ENCODE peak calls at places on chromosomes 2 and 18, in four cellular contexts. One of them, this sample, is unnamed. For H3K36me3 and H3K4me1, the result is how much of the 10 kb centered on the place peaks cover.

GRCh38 chr2:100320547-100321180 is 1.6 kb downstream of the LONRF2 start:
- DNase-seq in right lobe of liver: no peak
- DNase-seq in CD8-positive, alpha-beta T cell: no peak
- DNase-seq in fibroblast of lung: no peak
- DNase-seq in this sample: no peak

GRCh38 chr2:26477126-26477910 is 606 bp downstream of the OTOF start:
- DNase-seq in right lobe of liver: no peak
- DNase-seq in CD8-positive, alpha-beta T cell: no peak
- DNase-seq in fibroblast of lung: no peak
- DNase-seq in this sample: no peak

GRCh38 chr18:65725421-65726050 is 25.3 kb upstream of the CDH7 start:
- DNase-seq in right lobe of liver: no peak
- DNase-seq in CD8-positive, alpha-beta T cell: no peak
- DNase-seq in fibroblast of lung: no peak
- DNase-seq in this sample: peak

GRCh38 chr18:11042247-11042646 is 107.1 kb downstream of the PIEZO2 start:
- DNase-seq in right lobe of liver: no peak
- DNase-seq in CD8-positive, alpha-beta T cell: no peak
- DNase-seq in fibroblast of lung: peak
- DNase-seq in this sample: no peak

GRCh38 chr2:146874260-146874658 is 970.6 kb upstream of the ACVR2A start:
- DNase-seq in right lobe of liver: no peak
- DNase-seq in CD8-positive, alpha-beta T cell: no peak
- DNase-seq in fibroblast of lung: peak
- DNase-seq in this sample: no peak

GRCh38 chr2:162111958-162112850 is 38.2 kb upstream of the DPP4 start:
- DNase-seq in right lobe of liver: no peak
- DNase-seq in CD8-positive, alpha-beta T cell: no peak
- DNase-seq in fibroblast of lung: no peak
- DNase-seq in this sample: no peak

GRCh38 chr2:121008978-121009377 is 273.3 kb downstream of the GLI2 start:
- DNase-seq in right lobe of liver: no peak
- DNase-seq in CD8-positive, alpha-beta T cell: no peak
- DNase-seq in fibroblast of lung: no peak
- DNase-seq in this sample: no peak

GRCh38 chr2:226440119-226440917 is 359.3 kb downstream of the IRS1 start:
- DNase-seq in right lobe of liver: no peak
- DNase-seq in CD8-positive, alpha-beta T cell: no peak
- DNase-seq in fibroblast of lung: peak
- DNase-seq in this sample: no peak

GRCh38 chr2:14773696-14774095 is 141.2 kb downstream of the LRATD1 start:
- DNase-seq in right lobe of liver: no peak
- DNase-seq in CD8-positive, alpha-beta T cell: no peak
- DNase-seq in fibroblast of lung: peak
- DNase-seq in this sample: no peak

GRCh38 chr2:86068098-86069047 is 37.3 kb downstream of the POLR1A start:
- DNase-seq in right lobe of liver: no peak
- DNase-seq in CD8-positive, alpha-beta T cell: peak
- DNase-seq in fibroblast of lung: peak
- DNase-seq in this sample: no peak

GRCh38 chr2:106956416-106956815 is 70.4 kb upstream of the ST6GAL2 start:
- DNase-seq in right lobe of liver: no peak
- DNase-seq in CD8-positive, alpha-beta T cell: no peak
- DNase-seq in fibroblast of lung: peak
- DNase-seq in this sample: no peak

GRCh38 chr18:61639886-61640285 is 252.9 kb downstream of the RNF152 start:
- DNase-seq in right lobe of liver: no peak
- DNase-seq in CD8-positive, alpha-beta T cell: no peak
- DNase-seq in fibroblast of lung: no peak
- DNase-seq in this sample: no peak

GRCh38 chr2:55581875-55582547 is 35.4 kb downstream of the PPP4R3B start:
- DNase-seq in right lobe of liver: no peak
- DNase-seq in CD8-positive, alpha-beta T cell: no peak
- DNase-seq in fibroblast of lung: peak
- DNase-seq in this sample: no peak

GRCh38 chr2:78644849-78645248 is 380.7 kb upstream of the REG3G start:
- DNase-seq in right lobe of liver: no peak
- DNase-seq in CD8-positive, alpha-beta T cell: no peak
- DNase-seq in fibroblast of lung: no peak
- DNase-seq in this sample: no peak

GRCh38 chr2:30276455-30276911 is 45.1 kb downstream of the LBH start:
- DNase-seq in right lobe of liver: no peak
- DNase-seq in CD8-positive, alpha-beta T cell: no peak
- DNase-seq in fibroblast of lung: no peak
- DNase-seq in this sample: no peak

GRCh38 chr18:12699747-12700146 is 2.8 kb downstream of the CEP76 start:
- DNase-seq in right lobe of liver: no peak
- DNase-seq in CD8-positive, alpha-beta T cell: no peak
- DNase-seq in fibroblast of lung: no peak
- DNase-seq in this sample: no peak

GRCh38 chr18:12691021-12691420 is 11.5 kb downstream of the CEP76 start:
- DNase-seq in right lobe of liver: no peak
- DNase-seq in CD8-positive, alpha-beta T cell: no peak
- DNase-seq in fibroblast of lung: no peak
- DNase-seq in this sample: no peak

GRCh38 chr18:12689256-12689655 is 13.3 kb downstream of the CEP76 start:
- DNase-seq in right lobe of liver: no peak
- DNase-seq in CD8-positive, alpha-beta T cell: no peak
- DNase-seq in fibroblast of lung: no peak
- DNase-seq in this sample: no peak

GRCh38 chr18:12692206-12692605 is 10.3 kb downstream of the CEP76 start:
- DNase-seq in right lobe of liver: no peak
- DNase-seq in CD8-positive, alpha-beta T cell: no peak
- DNase-seq in fibroblast of lung: no peak
- DNase-seq in this sample: no peak

GRCh38 chr18:12694032-12694431 is 8.5 kb downstream of the CEP76 start:
- DNase-seq in right lobe of liver: no peak
- DNase-seq in CD8-positive, alpha-beta T cell: no peak
- DNase-seq in fibroblast of lung: peak
- DNase-seq in this sample: peak
- H3K36me3 ChIP-seq in right lobe of liver: under half
- H3K36me3 ChIP-seq in CD8-positive, alpha-beta T cell: under half
- H3K36me3 ChIP-seq in fibroblast of lung: under half
- H3K36me3 ChIP-seq in this sample: under half

GRCh38 chr2:231718799-231719198 is 10.5 kb downstream of the PTMA start:
- DNase-seq in right lobe of liver: no peak
- DNase-seq in CD8-positive, alpha-beta T cell: no peak
- DNase-seq in fibroblast of lung: no peak
- DNase-seq in this sample: no peak
- H3K4me1 ChIP-seq in right lobe of liver: under half
- H3K4me1 ChIP-seq in CD8-positive, alpha-beta T cell: under half
- H3K4me1 ChIP-seq in fibroblast of lung: under half
- H3K4me1 ChIP-seq in this sample: under half

GRCh38 chr2:191178806-191179514 is 28.2 kb upstream of the STAT4 start:
- DNase-seq in right lobe of liver: peak
- DNase-seq in CD8-positive, alpha-beta T cell: no peak
- DNase-seq in fibroblast of lung: no peak
- DNase-seq in this sample: no peak
- H3K36me3 ChIP-seq in right lobe of liver: under half
- H3K36me3 ChIP-seq in CD8-positive, alpha-beta T cell: under half
- H3K36me3 ChIP-seq in fibroblast of lung: under half
- H3K36me3 ChIP-seq in this sample: under half

GRCh38 chr2:202944403-202944802 is 32.3 kb downstream of the CARF start:
- DNase-seq in right lobe of liver: no peak
- DNase-seq in CD8-positive, alpha-beta T cell: no peak
- DNase-seq in fibroblast of lung: peak
- DNase-seq in this sample: no peak
- H3K4me1 ChIP-seq in right lobe of liver: under half
- H3K4me1 ChIP-seq in CD8-positive, alpha-beta T cell: under half
- H3K4me1 ChIP-seq in fibroblast of lung: under half
- H3K4me1 ChIP-seq in this sample: under half

DNA sequence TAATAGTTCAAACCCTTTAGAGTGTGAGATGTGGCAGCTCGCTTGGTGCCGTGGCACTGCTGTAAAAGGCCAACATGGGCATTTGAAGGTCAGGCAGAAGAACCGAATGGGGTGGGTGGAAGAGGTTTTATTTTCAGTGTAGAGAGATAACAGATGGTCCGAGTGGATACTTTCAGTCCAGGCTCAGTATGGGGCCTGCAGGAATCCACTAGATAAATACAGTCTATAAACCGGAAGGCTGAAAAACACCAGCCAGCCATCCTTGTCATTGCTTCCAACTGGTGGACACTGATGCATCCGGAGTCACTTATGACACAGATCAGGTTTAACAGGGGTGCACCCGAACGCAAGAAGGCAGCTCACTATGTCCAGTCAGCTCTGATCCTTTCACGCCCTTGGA is 55.7 kb upstream of the AMMECR1L start:
- DNase-seq in right lobe of liver: no peak
- DNase-seq in CD8-positive, alpha-beta T cell: no peak
- DNase-seq in fibroblast of lung: no peak
- DNase-seq in this sample: no peak
- H3K36me3 ChIP-seq in right lobe of liver: under half
- H3K36me3 ChIP-seq in CD8-positive, alpha-beta T cell: under half
- H3K36me3 ChIP-seq in fibroblast of lung: under half
- H3K36me3 ChIP-seq in this sample: under half

GRCh38 chr2:38407111-38407682 is 30.1 kb upstream of the ATL2 start:
- DNase-seq in right lobe of liver: peak
- DNase-seq in CD8-positive, alpha-beta T cell: no peak
- DNase-seq in fibroblast of lung: no peak
- DNase-seq in this sample: no peak

GRCh38 chr2:38409904-38410167 is 32.8 kb upstream of the ATL2 start:
- DNase-seq in right lobe of liver: no peak
- DNase-seq in CD8-positive, alpha-beta T cell: no peak
- DNase-seq in fibroblast of lung: no peak
- DNase-seq in this sample: no peak

GRCh38 chr2:38405917-38406596 is 29.0 kb upstream of the ATL2 start:
- DNase-seq in right lobe of liver: no peak
- DNase-seq in CD8-positive, alpha-beta T cell: no peak
- DNase-seq in fibroblast of lung: no peak
- DNase-seq in this sample: no peak

GRCh38 chr2:38406597-38407110 is 29.6 kb upstream of the ATL2 start:
- DNase-seq in right lobe of liver: peak
- DNase-seq in CD8-positive, alpha-beta T cell: no peak
- DNase-seq in fibroblast of lung: no peak
- DNase-seq in this sample: no peak

DNA sequence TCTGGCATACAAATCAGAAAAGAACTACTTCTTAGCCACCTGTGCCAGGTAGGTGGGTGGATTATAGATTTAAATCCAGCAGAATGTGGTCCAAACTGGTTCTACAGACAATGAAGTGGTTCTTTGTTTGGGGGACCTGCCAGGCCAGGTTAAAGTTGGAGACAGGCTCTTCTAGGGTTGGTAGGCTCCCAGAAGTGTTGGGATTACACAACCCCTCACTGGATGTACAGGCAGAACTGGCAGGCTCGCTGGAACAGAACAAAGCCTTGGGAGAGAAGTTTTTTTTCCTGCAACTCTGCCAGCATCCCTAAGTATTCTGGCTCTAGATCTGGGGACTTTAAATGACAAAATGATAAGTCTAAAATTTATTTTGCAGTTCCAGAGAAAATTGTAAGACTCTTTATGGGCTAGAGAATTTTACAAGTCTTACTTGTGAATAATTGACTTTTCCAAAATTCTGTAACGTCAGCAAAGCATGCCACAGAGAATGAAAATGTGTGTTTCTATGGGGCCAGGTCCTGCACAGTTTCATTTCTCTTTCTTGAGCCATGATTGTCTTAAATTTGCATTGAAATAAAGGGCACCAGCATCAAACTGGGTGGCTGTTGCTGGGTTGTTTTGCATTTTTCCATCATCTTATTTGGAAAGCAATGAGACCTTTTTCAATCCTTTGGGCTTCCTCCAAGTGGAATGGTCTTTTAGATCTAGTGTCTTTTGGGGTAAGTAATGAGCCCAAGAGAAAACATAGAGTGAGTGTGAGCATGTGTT is 32.2 kb upstream of the ATL2 start:
- DNase-seq in right lobe of liver: peak
- DNase-seq in CD8-positive, alpha-beta T cell: no peak
- DNase-seq in fibroblast of lung: no peak
- DNase-seq in this sample: no peak
- H3K4me1 ChIP-seq in right lobe of liver: under half
- H3K4me1 ChIP-seq in CD8-positive, alpha-beta T cell: under half
- H3K4me1 ChIP-seq in fibroblast of lung: under half
- H3K4me1 ChIP-seq in this sample: under half

DNA sequence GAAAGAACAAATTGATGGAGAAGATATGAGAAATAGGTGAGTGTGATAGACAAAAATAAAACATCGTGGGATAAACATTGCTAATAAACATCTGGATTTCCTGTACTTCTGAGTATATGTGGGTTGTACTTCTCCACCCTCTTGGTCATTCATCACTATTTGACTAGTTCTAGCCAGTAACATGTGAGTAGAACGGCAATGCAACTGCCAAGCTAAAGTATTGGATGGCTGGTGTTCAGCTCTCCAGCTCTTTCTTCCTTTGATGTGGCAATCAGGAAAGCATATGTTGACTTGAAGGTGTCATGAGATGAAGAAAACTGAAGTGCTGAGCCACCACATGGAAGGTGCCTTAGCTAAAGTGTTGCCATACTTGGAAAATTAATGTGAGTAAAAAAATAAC is 144.9 kb downstream of the SCG2 start:
- DNase-seq in right lobe of liver: no peak
- DNase-seq in CD8-positive, alpha-beta T cell: no peak
- DNase-seq in fibroblast of lung: peak
- DNase-seq in this sample: no peak
- H3K36me3 ChIP-seq in right lobe of liver: under half
- H3K36me3 ChIP-seq in CD8-positive, alpha-beta T cell: under half
- H3K36me3 ChIP-seq in fibroblast of lung: under half
- H3K36me3 ChIP-seq in this sample: under half

GRCh38 chr2:156474316-156474715 is 38.1 kb downstream of the GPD2 start:
- DNase-seq in right lobe of liver: no peak
- DNase-seq in CD8-positive, alpha-beta T cell: no peak
- DNase-seq in fibroblast of lung: no peak
- DNase-seq in this sample: no peak
- H3K4me1 ChIP-seq in right lobe of liver: under half
- H3K4me1 ChIP-seq in CD8-positive, alpha-beta T cell: under half
- H3K4me1 ChIP-seq in fibroblast of lung: under half
- H3K4me1 ChIP-seq in this sample: under half

GRCh38 chr2:174570325-174570958 is 27.2 kb downstream of the WIPF1 start:
- DNase-seq in right lobe of liver: no peak
- DNase-seq in CD8-positive, alpha-beta T cell: no peak
- DNase-seq in fibroblast of lung: no peak
- DNase-seq in this sample: no peak
- H3K36me3 ChIP-seq in right lobe of liver: under half
- H3K36me3 ChIP-seq in CD8-positive, alpha-beta T cell: half or more
- H3K36me3 ChIP-seq in fibroblast of lung: under half
- H3K36me3 ChIP-seq in this sample: under half

This sample was measured in mucosa of descending colon.